ENCODE peak calls at places on chromosomes 5 and 9, in five cellular contexts. G is HS-5; Z is tibial artery; L is stimulated activated CD4-positive, alpha-beta T cell treated with anti-CD3 and anti-CD28 coated beads, Interleukin-2, amount 100 ng/mL, for 48 hours; W is activated T-cell treated with anti-CD3 and anti-CD28 coated beads, Interleukin-2, amount 50 U/mL, for 4 hours. N is an unnamed sample.

GRCh38 chr9:31639444-31639843 is 745.0 kb upstream of the ACO1 start:
- DNase-seq in W (no peak), G (no peak), L (no peak), Z (no peak), N (no peak)

GRCh38 chr9:96420468-96421219 is 2.5 kb upstream of the ZNF367 start:
- DNase-seq in G (peak), Z (peak), W (no peak), L (peak), N (no peak)

GRCh38 chr9:37978983-37979382 is 75.1 kb upstream of the SLC25A51 start:
- DNase-seq in Z (no peak), W (no peak), G (no peak), L (no peak), N (no peak)

GRCh38 chr9:91572044-91572443 is 148.4 kb upstream of the NFIL3 start:
- DNase-seq in Z (no peak), W (no peak), G (no peak), L (no peak), N (no peak)

GRCh38 chr5:73960023-73960422 is 334.0 kb downstream of the ARHGEF28 start:
- DNase-seq in Z (no peak), L (no peak), W (no peak), G (no peak), N (no peak)

GRCh38 chr9:5778799-5779198 is 54.1 kb downstream of the ERMP1 start:
- DNase-seq in G (no peak), L (no peak), W (no peak), Z (no peak), N (no peak)

GRCh38 chr9:91395106-91395552 is 28.5 kb downstream of the NFIL3 start:
- DNase-seq in G (peak), W (no peak), Z (no peak), L (no peak), N (no peak)

GRCh38 chr9:70013598-70014196 is 30.0 kb upstream of the MAMDC2 start:
- DNase-seq in L (no peak), G (peak), Z (no peak), W (no peak), N (no peak)

GRCh38 chr9:94907246-94907936 is 180.9 kb downstream of the AOPEP start:
- DNase-seq in Z (no peak), L (no peak), W (no peak), G (no peak), N (no peak)

GRCh38 chr5:74303575-74303974 is 337.0 kb downstream of the ENC1 start:
- DNase-seq in W (no peak), L (no peak), G (no peak), Z (no peak), N (no peak)

GRCh38 chr5:56530031-56530430 is 285.3 kb upstream of the MAP3K1 start:
- DNase-seq in L (no peak), W (no peak), G (no peak), Z (no peak), N (no peak)

GRCh38 chr5:76469656-76470290 is 66.7 kb downstream of the IQGAP2 start:
- DNase-seq in Z (no peak), W (no peak), G (no peak), L (peak), N (no peak)

GRCh38 chr9:137330689-137331088 is 28.6 kb upstream of the NRARP start:
- DNase-seq in W (no peak), L (no peak), G (no peak), Z (no peak), N (no peak)